ENCODE peak calls at places on chromosomes 12 and 14, in eight cellular contexts. One of them, this sample, is unnamed.

GRCh38 chr12:6224550-6224949 is 24.4 kb downstream of the CD9 start:
- DNase-seq in aorta: peak; percentile 90
- DNase-seq in tibial artery: peak; percentile 75
- DNase-seq in MM.1S: no peak
- DNase-seq in left ventricle myocardium inferior: no peak
- DNase-seq in Caco-2: no peak
- DNase-seq in body of pancreas: no peak
- DNase-seq in A549: no peak
- DNase-seq in this sample: peak; percentile 87

GRCh38 chr14:60734465-60735242 is at the start of gene MNAT1:
- DNase-seq in Caco-2: peak; percentile 86
- DNase-seq in aorta: peak; percentile 80
- DNase-seq in tibial artery: peak; percentile 73
- DNase-seq in MM.1S: peak; percentile 63
- DNase-seq in left ventricle myocardium inferior: peak; percentile 62
- DNase-seq in body of pancreas: peak; percentile 79
- DNase-seq in A549: peak; percentile 90
- DNase-seq in this sample: peak; percentile 90

GRCh38 chr12:32100361-32100760 is 6.3 kb upstream of the BICD1 start:
- DNase-seq in Caco-2: no peak
- DNase-seq in tibial artery: no peak
- DNase-seq in A549: no peak
- DNase-seq in body of pancreas: no peak
- DNase-seq in aorta: no peak
- DNase-seq in left ventricle myocardium inferior: no peak
- DNase-seq in MM.1S: no peak
- DNase-seq in this sample: no peak

GRCh38 chr12:14588571-14588970 is 20.9 kb upstream of the PLBD1 start:
- DNase-seq in Caco-2: no peak
- DNase-seq in aorta: no peak
- DNase-seq in left ventricle myocardium inferior: no peak
- DNase-seq in MM.1S: no peak
- DNase-seq in tibial artery: no peak
- DNase-seq in body of pancreas: no peak
- DNase-seq in A549: no peak
- DNase-seq in this sample: no peak

GRCh38 chr14:102891111-102891510 is 31.4 kb upstream of the AMN start:
- DNase-seq in body of pancreas: no peak
- DNase-seq in tibial artery: no peak
- DNase-seq in A549: no peak
- DNase-seq in left ventricle myocardium inferior: no peak
- DNase-seq in Caco-2: no peak
- DNase-seq in aorta: no peak
- DNase-seq in MM.1S: no peak
- DNase-seq in this sample: no peak

GRCh38 chr14:69996197-69996596 is 117.0 kb downstream of the SMOC1 start:
- DNase-seq in tibial artery: no peak
- DNase-seq in A549: peak; percentile 65
- DNase-seq in body of pancreas: no peak
- DNase-seq in Caco-2: no peak
- DNase-seq in left ventricle myocardium inferior: no peak
- DNase-seq in MM.1S: no peak
- DNase-seq in aorta: no peak
- DNase-seq in this sample: peak; percentile 74

GRCh38 chr12:51848843-51849735 is 571 bp upstream of the FIGNL2 start:
- DNase-seq in MM.1S: no peak
- DNase-seq in left ventricle myocardium inferior: no peak
- DNase-seq in A549: no peak
- DNase-seq in aorta: no peak
- DNase-seq in tibial artery: no peak
- DNase-seq in body of pancreas: no peak
- DNase-seq in Caco-2: peak; percentile 23
- DNase-seq in this sample: no peak

GRCh38 chr14:45145214-45145613 is 9.5 kb downstream of the FANCM start:
- DNase-seq in body of pancreas: no peak
- DNase-seq in Caco-2: no peak
- DNase-seq in A549: no peak
- DNase-seq in aorta: no peak
- DNase-seq in left ventricle myocardium inferior: no peak
- DNase-seq in MM.1S: no peak
- DNase-seq in tibial artery: no peak
- DNase-seq in this sample: no peak

GRCh38 chr12:112386726-112387125 is 4.5 kb upstream of the HECTD4 start:
- DNase-seq in MM.1S: no peak
- DNase-seq in A549: no peak
- DNase-seq in Caco-2: no peak
- DNase-seq in aorta: no peak
- DNase-seq in tibial artery: peak; percentile 23
- DNase-seq in left ventricle myocardium inferior: no peak
- DNase-seq in body of pancreas: no peak
- DNase-seq in this sample: peak; percentile 74

GRCh38 chr14:106094654-106095189 is 568.3 kb downstream of the TMEM121 start:
- DNase-seq in aorta: peak; percentile 55
- DNase-seq in body of pancreas: peak; percentile 10
- DNase-seq in A549: peak; percentile 48
- DNase-seq in Caco-2: peak; percentile 77
- DNase-seq in MM.1S: no peak
- DNase-seq in left ventricle myocardium inferior: no peak
- DNase-seq in tibial artery: no peak
- DNase-seq in this sample: no peak

DNA sequence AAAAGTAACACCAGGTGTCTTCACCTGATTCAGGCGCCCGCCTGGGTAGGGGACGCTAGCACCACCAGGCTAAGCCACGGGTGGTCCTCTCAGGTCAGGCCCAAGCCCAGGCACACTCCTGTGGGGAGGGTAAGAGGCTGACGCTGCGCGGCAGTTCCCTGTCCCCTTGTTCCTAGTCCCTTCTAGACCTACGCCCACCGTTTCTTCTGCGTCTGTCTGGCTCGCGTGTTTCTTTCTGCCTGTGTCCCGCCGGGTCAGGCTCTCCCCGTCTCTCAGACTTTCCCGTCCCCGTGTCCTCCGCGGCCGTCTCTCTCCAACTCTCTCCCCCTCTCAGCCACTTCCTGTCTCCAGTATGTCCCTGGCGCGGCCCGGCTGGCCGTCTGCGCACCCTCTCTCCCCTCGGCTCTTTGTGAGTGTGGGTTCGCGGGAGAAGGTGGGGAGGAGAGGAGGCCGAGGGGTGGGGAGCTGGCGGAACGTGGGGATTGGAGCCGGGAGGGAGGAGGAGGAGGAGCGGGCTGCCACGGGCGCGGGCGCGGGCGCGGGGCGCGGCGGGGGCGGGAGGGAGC is 3.1 kb upstream of the TNS2 start:
- DNase-seq in A549: peak; percentile 86
- DNase-seq in left ventricle myocardium inferior: peak; percentile 90
- DNase-seq in Caco-2: peak; percentile 62
- DNase-seq in tibial artery: peak; percentile 95
- DNase-seq in aorta: peak; percentile 93
- DNase-seq in MM.1S: peak; percentile 21
- DNase-seq in body of pancreas: peak; percentile 91
- DNase-seq in this sample: peak; percentile 89
- H3K4me1 ChIP-seq in A549: peaks cover 67% of the 10 kb centered on the region
- H3K4me1 ChIP-seq in left ventricle myocardium inferior: peaks cover 89% of the 10 kb centered on the region
- H3K4me1 ChIP-seq in Caco-2: peaks cover 68% of the 10 kb centered on the region
- H3K4me1 ChIP-seq in tibial artery: peaks cover 41% of the 10 kb centered on the region
- H3K4me1 ChIP-seq in aorta: no peaks in the 10 kb centered on the region
- H3K4me1 ChIP-seq in MM.1S: no peaks in the 10 kb centered on the region
- H3K4me1 ChIP-seq in body of pancreas: peaks cover 74% of the 10 kb centered on the region
- H3K4me1 ChIP-seq in this sample: peaks cover 52% of the 10 kb centered on the region

DNA sequence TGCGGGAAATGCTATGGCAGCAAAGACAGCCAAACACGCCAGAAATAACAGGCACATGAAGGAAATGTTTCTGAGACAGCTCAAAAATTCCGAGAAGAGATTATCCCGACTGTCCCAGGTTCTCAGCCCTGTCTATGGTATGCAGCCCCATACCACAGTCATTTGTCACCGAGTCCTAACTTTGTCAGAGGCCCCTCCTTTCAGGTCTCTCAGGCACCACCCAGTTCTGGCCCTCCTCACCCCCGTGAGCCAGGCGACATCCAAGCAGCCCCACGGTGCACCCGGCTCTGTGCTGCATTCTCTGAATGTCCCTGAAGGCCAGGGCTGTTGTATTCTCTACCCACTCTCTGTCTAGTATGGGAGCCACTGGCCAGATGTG is 24.0 kb downstream of the SSH1 start:
- DNase-seq in aorta: peak; percentile 82
- DNase-seq in body of pancreas: peak; percentile 35
- DNase-seq in Caco-2: peak; percentile 75
- DNase-seq in tibial artery: no peak
- DNase-seq in MM.1S: no peak
- DNase-seq in A549: peak; percentile 79
- DNase-seq in left ventricle myocardium inferior: peak; percentile 44
- DNase-seq in this sample: peak; percentile 95
- H3K4me1 ChIP-seq in aorta: peaks cover 14% of the 10 kb centered on the region
- H3K4me1 ChIP-seq in body of pancreas: peaks cover 32% of the 10 kb centered on the region
- H3K4me1 ChIP-seq in Caco-2: peaks cover 23% of the 10 kb centered on the region
- H3K4me1 ChIP-seq in tibial artery: peaks cover 51% of the 10 kb centered on the region
- H3K4me1 ChIP-seq in MM.1S: peaks cover 36% of the 10 kb centered on the region
- H3K4me1 ChIP-seq in A549: peaks cover 68% of the 10 kb centered on the region
- H3K4me1 ChIP-seq in left ventricle myocardium inferior: peaks cover 96% of the 10 kb centered on the region
- H3K4me1 ChIP-seq in this sample: peaks cover 76% of the 10 kb centered on the region

DNA sequence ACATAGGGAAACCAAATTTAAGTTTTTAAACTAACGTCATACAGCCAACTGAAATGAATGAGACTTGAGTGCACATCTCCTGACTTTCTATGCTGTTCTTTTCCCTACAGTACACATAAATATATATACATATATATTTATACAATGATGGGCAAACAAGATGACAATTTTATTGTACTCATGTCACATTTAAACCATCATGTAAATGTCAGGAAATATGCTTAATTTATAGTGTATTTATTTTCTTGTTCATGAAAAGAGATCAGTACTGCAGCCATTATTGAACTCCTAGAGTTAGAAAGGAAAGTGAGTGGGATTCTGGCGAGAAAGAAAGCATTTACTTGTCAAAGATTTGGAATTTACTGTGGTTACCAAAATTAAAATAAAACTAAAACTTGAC is 144.4 kb downstream of the RAD51B start:
- DNase-seq in left ventricle myocardium inferior: no peak
- DNase-seq in body of pancreas: no peak
- DNase-seq in aorta: no peak
- DNase-seq in Caco-2: no peak
- DNase-seq in tibial artery: no peak
- DNase-seq in MM.1S: no peak
- DNase-seq in A549: no peak
- DNase-seq in this sample: no peak
- H3K4me1 ChIP-seq in left ventricle myocardium inferior: no peaks in the 10 kb centered on the region
- H3K4me1 ChIP-seq in body of pancreas: peaks cover 25% of the 10 kb centered on the region
- H3K4me1 ChIP-seq in aorta: no peaks in the 10 kb centered on the region
- H3K4me1 ChIP-seq in Caco-2: peaks cover 48% of the 10 kb centered on the region
- H3K4me1 ChIP-seq in tibial artery: no peaks in the 10 kb centered on the region
- H3K4me1 ChIP-seq in MM.1S: no peaks in the 10 kb centered on the region
- H3K4me1 ChIP-seq in A549: peaks cover 29% of the 10 kb centered on the region
- H3K4me1 ChIP-seq in this sample: peaks cover 17% of the 10 kb centered on the region

DNA sequence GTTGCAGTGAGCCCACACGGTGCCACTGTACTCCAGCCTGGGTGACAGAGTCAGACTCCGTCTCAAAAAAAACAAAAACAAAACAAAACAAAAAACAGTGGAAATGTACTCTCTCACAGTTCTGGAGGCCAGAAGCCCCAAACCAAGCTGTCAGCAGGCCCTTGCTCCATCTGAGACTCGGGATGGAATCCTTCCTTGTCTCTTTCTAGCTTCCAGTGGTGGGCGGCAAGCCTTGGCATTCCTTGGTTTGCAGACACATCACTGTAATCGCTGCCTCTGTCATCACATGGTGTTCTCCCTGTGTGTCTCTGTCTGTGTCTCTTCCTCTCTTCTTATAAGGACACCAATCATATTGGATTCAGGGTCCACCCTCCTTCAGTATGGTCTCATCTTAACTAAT is 6.4 kb downstream of the TNS2 start:
- DNase-seq in tibial artery: peak; percentile 22
- DNase-seq in aorta: no peak
- DNase-seq in A549: no peak
- DNase-seq in MM.1S: no peak
- DNase-seq in Caco-2: no peak
- DNase-seq in body of pancreas: no peak
- DNase-seq in left ventricle myocardium inferior: no peak
- DNase-seq in this sample: peak; percentile 64
- H3K4me1 ChIP-seq in tibial artery: peaks cover 59% of the 10 kb centered on the region
- H3K4me1 ChIP-seq in aorta: no peaks in the 10 kb centered on the region
- H3K4me1 ChIP-seq in A549: peaks cover 41% of the 10 kb centered on the region
- H3K4me1 ChIP-seq in MM.1S: peaks cover 5% of the 10 kb centered on the region
- H3K4me1 ChIP-seq in Caco-2: peaks cover 20% of the 10 kb centered on the region
- H3K4me1 ChIP-seq in body of pancreas: peaks cover 58% of the 10 kb centered on the region
- H3K4me1 ChIP-seq in left ventricle myocardium inferior: peaks cover 99% of the 10 kb centered on the region
- H3K4me1 ChIP-seq in this sample: peaks cover 48% of the 10 kb centered on the region

DNA sequence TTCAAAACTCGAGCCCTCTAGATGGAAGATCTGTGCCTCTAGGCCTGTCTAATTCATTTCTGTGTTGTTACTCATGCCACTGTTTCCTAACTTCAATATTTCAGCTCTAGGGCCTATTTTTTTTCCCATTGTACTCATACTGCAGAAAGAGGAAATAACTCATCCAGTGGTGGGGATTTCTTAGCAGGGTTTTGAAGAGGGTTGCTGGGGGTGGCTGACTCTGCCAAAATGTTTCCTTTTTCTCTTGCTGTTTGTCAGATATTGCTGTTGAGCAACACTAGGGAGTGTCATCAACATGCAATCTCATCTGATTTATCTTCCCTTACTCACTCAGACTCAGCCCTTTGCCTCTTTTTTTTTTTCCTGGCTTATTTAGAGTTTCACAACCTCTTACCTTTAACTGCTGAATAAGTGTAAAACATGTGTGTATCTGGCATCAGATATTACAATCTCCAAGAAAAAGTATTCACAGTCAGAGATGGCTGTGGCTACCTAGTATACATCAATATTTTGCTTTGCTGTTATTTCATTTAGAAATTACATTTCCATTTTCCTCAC is 189.5 kb downstream of the DUSP6 start:
- DNase-seq in MM.1S: peak; percentile 57
- DNase-seq in body of pancreas: peak; percentile 18
- DNase-seq in left ventricle myocardium inferior: peak; percentile 31
- DNase-seq in tibial artery: peak; percentile 78
- DNase-seq in aorta: peak; percentile 81
- DNase-seq in Caco-2: no peak
- DNase-seq in A549: peak; percentile 91
- DNase-seq in this sample: peak; percentile 98
- H3K4me1 ChIP-seq in MM.1S: peaks cover 32% of the 10 kb centered on the region
- H3K4me1 ChIP-seq in body of pancreas: no peaks in the 10 kb centered on the region
- H3K4me1 ChIP-seq in left ventricle myocardium inferior: peaks cover 57% of the 10 kb centered on the region
- H3K4me1 ChIP-seq in tibial artery: peaks cover 9% of the 10 kb centered on the region
- H3K4me1 ChIP-seq in aorta: peaks cover 2% of the 10 kb centered on the region
- H3K4me1 ChIP-seq in Caco-2: no peaks in the 10 kb centered on the region
- H3K4me1 ChIP-seq in A549: peaks cover 45% of the 10 kb centered on the region
- H3K4me1 ChIP-seq in this sample: peaks cover 57% of the 10 kb centered on the region

This sample was measured in GM23248.